ENCODE peak calls at places on chromosomes 3 and 15, in seven cellular contexts. One of them, this sample, is unnamed. For H3K4me1, the result is how much of the 10 kb centered on the place peaks cover.

GRCh38 chr15:70802629-70803028 is 39.3 kb upstream of the UACA start:
- DNase-seq in ovary: no peak
- DNase-seq in tibial nerve: no peak
- DNase-seq in breast epithelium: no peak
- DNase-seq in prostate gland: no peak
- DNase-seq in esophagus squamous epithelium: no peak
- DNase-seq in IMR-90: peak
- DNase-seq in this sample: no peak

GRCh38 chr3:197256836-197257444 is 41.5 kb downstream of the DLG1 start:
- DNase-seq in ovary: no peak
- DNase-seq in breast epithelium: no peak
- DNase-seq in esophagus squamous epithelium: no peak
- DNase-seq in prostate gland: peak
- DNase-seq in tibial nerve: peak
- DNase-seq in IMR-90: peak
- DNase-seq in this sample: peak

GRCh38 chr3:56468184-56469106 is at the start of gene ERC2:
- DNase-seq in IMR-90: no peak
- DNase-seq in breast epithelium: no peak
- DNase-seq in ovary: peak
- DNase-seq in prostate gland: peak
- DNase-seq in esophagus squamous epithelium: no peak
- DNase-seq in tibial nerve: no peak
- DNase-seq in this sample: peak

GRCh38 chr15:82850242-82850591 is 40.8 kb downstream of the WHAMM start:
- DNase-seq in ovary: no peak
- DNase-seq in esophagus squamous epithelium: no peak
- DNase-seq in IMR-90: peak
- DNase-seq in tibial nerve: no peak
- DNase-seq in prostate gland: no peak
- DNase-seq in breast epithelium: peak
- DNase-seq in this sample: no peak

GRCh38 chr15:34644061-34644460 is 60.6 kb upstream of the GOLGA8B start:
- DNase-seq in tibial nerve: no peak
- DNase-seq in prostate gland: no peak
- DNase-seq in breast epithelium: no peak
- DNase-seq in esophagus squamous epithelium: no peak
- DNase-seq in ovary: no peak
- DNase-seq in IMR-90: peak
- DNase-seq in this sample: no peak

GRCh38 chr15:74179983-74180688 is 6.6 kb downstream of the ISLR start:
- DNase-seq in esophagus squamous epithelium: no peak
- DNase-seq in tibial nerve: no peak
- DNase-seq in ovary: no peak
- DNase-seq in breast epithelium: no peak
- DNase-seq in IMR-90: peak
- DNase-seq in prostate gland: no peak
- DNase-seq in this sample: peak

GRCh38 chr15:68818088-68818670 is 2.5 kb downstream of the ANP32A start:
- DNase-seq in breast epithelium: peak
- DNase-seq in IMR-90: peak
- DNase-seq in ovary: peak
- DNase-seq in tibial nerve: peak
- DNase-seq in esophagus squamous epithelium: no peak
- DNase-seq in prostate gland: peak
- DNase-seq in this sample: peak

GRCh38 chr3:196997311-196997710 is 28.7 kb upstream of the PIGZ start:
- DNase-seq in esophagus squamous epithelium: no peak
- DNase-seq in prostate gland: no peak
- DNase-seq in ovary: no peak
- DNase-seq in IMR-90: no peak
- DNase-seq in breast epithelium: no peak
- DNase-seq in tibial nerve: no peak
- DNase-seq in this sample: peak

GRCh38 chr15:76398702-76399101 is 62.1 kb downstream of the ISL2 start:
- DNase-seq in IMR-90: no peak
- DNase-seq in tibial nerve: no peak
- DNase-seq in breast epithelium: no peak
- DNase-seq in ovary: no peak
- DNase-seq in esophagus squamous epithelium: no peak
- DNase-seq in prostate gland: no peak
- DNase-seq in this sample: no peak

GRCh38 chr3:191331443-191331842 is 1.1 kb upstream of the UTS2B start:
- DNase-seq in prostate gland: no peak
- DNase-seq in tibial nerve: no peak
- DNase-seq in esophagus squamous epithelium: no peak
- DNase-seq in IMR-90: peak
- DNase-seq in breast epithelium: no peak
- DNase-seq in ovary: no peak
- DNase-seq in this sample: no peak

GRCh38 chr3:142595951-142596725 is at the start of gene PLS1:
- DNase-seq in tibial nerve: peak
- DNase-seq in breast epithelium: peak
- DNase-seq in IMR-90: peak
- DNase-seq in ovary: peak
- DNase-seq in esophagus squamous epithelium: no peak
- DNase-seq in prostate gland: peak
- DNase-seq in this sample: peak
- TF ChIP-seq POLR2A in tibial nerve: no peak
- TF ChIP-seq POLR2A in breast epithelium: no peak
- TF ChIP-seq POLR2A in IMR-90: peak
- TF ChIP-seq POLR2A in ovary: no peak
- TF ChIP-seq POLR2A in esophagus squamous epithelium: no peak
- TF ChIP-seq POLR2A in prostate gland: peak
- TF ChIP-seq POLR2A in this sample: peak

GRCh38 chr3:45055411-45056143 is 29.5 kb downstream of the CLEC3B start:
- DNase-seq in IMR-90: peak
- DNase-seq in breast epithelium: no peak
- DNase-seq in tibial nerve: peak
- DNase-seq in esophagus squamous epithelium: no peak
- DNase-seq in ovary: no peak
- DNase-seq in prostate gland: no peak
- DNase-seq in this sample: no peak
- H3K4me1 ChIP-seq in IMR-90: under half
- H3K4me1 ChIP-seq in breast epithelium: under half
- H3K4me1 ChIP-seq in tibial nerve: under half
- H3K4me1 ChIP-seq in esophagus squamous epithelium: under half
- H3K4me1 ChIP-seq in ovary: under half
- H3K4me1 ChIP-seq in prostate gland: under half
- H3K4me1 ChIP-seq in this sample: under half

GRCh38 chr3:36786921-36787890 is 22.9 kb upstream of the DCLK3 start:
- DNase-seq in ovary: no peak
- DNase-seq in tibial nerve: no peak
- DNase-seq in breast epithelium: no peak
- DNase-seq in prostate gland: no peak
- DNase-seq in esophagus squamous epithelium: no peak
- DNase-seq in IMR-90: no peak
- DNase-seq in this sample: no peak

GRCh38 chr3:36784012-36784763 is 19.8 kb upstream of the DCLK3 start:
- DNase-seq in tibial nerve: no peak
- DNase-seq in breast epithelium: no peak
- DNase-seq in IMR-90: no peak
- DNase-seq in esophagus squamous epithelium: no peak
- DNase-seq in ovary: no peak
- DNase-seq in prostate gland: no peak
- DNase-seq in this sample: no peak
- TF ChIP-seq POLR2A in tibial nerve: no peak
- TF ChIP-seq POLR2A in breast epithelium: no peak
- TF ChIP-seq POLR2A in IMR-90: no peak
- TF ChIP-seq POLR2A in esophagus squamous epithelium: no peak
- TF ChIP-seq POLR2A in ovary: no peak
- TF ChIP-seq POLR2A in prostate gland: no peak
- TF ChIP-seq POLR2A in this sample: no peak

GRCh38 chr3:8552223-8552762 is 50.7 kb downstream of the LMCD1 start:
- DNase-seq in breast epithelium: no peak
- DNase-seq in tibial nerve: no peak
- DNase-seq in prostate gland: no peak
- DNase-seq in ovary: no peak
- DNase-seq in IMR-90: no peak
- DNase-seq in esophagus squamous epithelium: no peak
- DNase-seq in this sample: no peak
- H3K4me1 ChIP-seq in breast epithelium: under half
- H3K4me1 ChIP-seq in tibial nerve: under half
- H3K4me1 ChIP-seq in prostate gland: under half
- H3K4me1 ChIP-seq in ovary: under half
- H3K4me1 ChIP-seq in IMR-90: under half
- H3K4me1 ChIP-seq in esophagus squamous epithelium: under half
- H3K4me1 ChIP-seq in this sample: under half

GRCh38 chr3:129121016-129121791 is 400 bp downstream of the RAB43 start:
- DNase-seq in tibial nerve: no peak
- DNase-seq in breast epithelium: no peak
- DNase-seq in IMR-90: peak
- DNase-seq in esophagus squamous epithelium: no peak
- DNase-seq in ovary: no peak
- DNase-seq in prostate gland: no peak
- DNase-seq in this sample: peak
- TF ChIP-seq POLR2A in tibial nerve: peak
- TF ChIP-seq POLR2A in breast epithelium: no peak
- TF ChIP-seq POLR2A in IMR-90: peak
- TF ChIP-seq POLR2A in esophagus squamous epithelium: no peak
- TF ChIP-seq POLR2A in ovary: no peak
- TF ChIP-seq POLR2A in prostate gland: peak
- TF ChIP-seq POLR2A in this sample: peak

GRCh38 chr15:38215707-38216106 is 36.9 kb upstream of the SPRED1 start:
- DNase-seq in tibial nerve: no peak
- DNase-seq in esophagus squamous epithelium: no peak
- DNase-seq in prostate gland: no peak
- DNase-seq in ovary: no peak
- DNase-seq in breast epithelium: no peak
- DNase-seq in IMR-90: no peak
- DNase-seq in this sample: no peak
- H3K4me1 ChIP-seq in tibial nerve: under half
- H3K4me1 ChIP-seq in esophagus squamous epithelium: under half
- H3K4me1 ChIP-seq in prostate gland: under half
- H3K4me1 ChIP-seq in ovary: under half
- H3K4me1 ChIP-seq in breast epithelium: under half
- H3K4me1 ChIP-seq in IMR-90: under half
- H3K4me1 ChIP-seq in this sample: under half

GRCh38 chr15:75361989-75362641 is 6.3 kb downstream of the MAN2C1 start:
- DNase-seq in prostate gland: no peak
- DNase-seq in ovary: no peak
- DNase-seq in breast epithelium: no peak
- DNase-seq in tibial nerve: no peak
- DNase-seq in esophagus squamous epithelium: no peak
- DNase-seq in IMR-90: no peak
- DNase-seq in this sample: no peak

GRCh38 chr15:75364881-75365280 is 3.5 kb downstream of the MAN2C1 start:
- DNase-seq in IMR-90: no peak
- DNase-seq in breast epithelium: no peak
- DNase-seq in esophagus squamous epithelium: no peak
- DNase-seq in prostate gland: no peak
- DNase-seq in ovary: no peak
- DNase-seq in tibial nerve: no peak
- DNase-seq in this sample: no peak

GRCh38 chr15:75361361-75361988 is 6.9 kb downstream of the MAN2C1 start:
- DNase-seq in tibial nerve: no peak
- DNase-seq in prostate gland: no peak
- DNase-seq in ovary: no peak
- DNase-seq in IMR-90: no peak
- DNase-seq in breast epithelium: no peak
- DNase-seq in esophagus squamous epithelium: no peak
- DNase-seq in this sample: no peak

GRCh38 chr15:75362642-75363249 is 5.7 kb downstream of the MAN2C1 start:
- DNase-seq in breast epithelium: no peak
- DNase-seq in esophagus squamous epithelium: no peak
- DNase-seq in ovary: no peak
- DNase-seq in tibial nerve: no peak
- DNase-seq in prostate gland: no peak
- DNase-seq in IMR-90: no peak
- DNase-seq in this sample: no peak

GRCh38 chr15:75363786-75364185 is 4.6 kb downstream of the MAN2C1 start:
- DNase-seq in prostate gland: no peak
- DNase-seq in tibial nerve: no peak
- DNase-seq in breast epithelium: no peak
- DNase-seq in ovary: no peak
- DNase-seq in esophagus squamous epithelium: no peak
- DNase-seq in IMR-90: no peak
- DNase-seq in this sample: no peak
- TF ChIP-seq POLR2A in prostate gland: no peak
- TF ChIP-seq POLR2A in tibial nerve: no peak
- TF ChIP-seq POLR2A in breast epithelium: no peak
- TF ChIP-seq POLR2A in ovary: no peak
- TF ChIP-seq POLR2A in esophagus squamous epithelium: no peak
- TF ChIP-seq POLR2A in IMR-90: no peak
- TF ChIP-seq POLR2A in this sample: no peak